ENCODE peak calls at places on chromosomes 16 and 17, in seven cellular contexts. J is right atrium auricular region, V is fibroblast of pulmonary artery, O is choroid plexus epithelial cell, F is neural crest cell, I is epithelial cell of esophagus, K is fibroblast of mammary gland. W is an unnamed sample.

GRCh38 chr16:61831351-61831933 is 204.8 kb downstream of the CDH8 start:
- DNase-seq in F (no peak), J (no peak), O (no peak), K (no peak), I (no peak), V (peak), W (no peak)

GRCh38 chr16:69201787-69202186 is 14.8 kb downstream of the SNTB2 start:
- DNase-seq in F (no peak), J (no peak), V (no peak), I (peak), O (no peak), K (no peak), W (no peak)

GRCh38 chr16:1645914-1646525 is 32.1 kb upstream of the JPT2 start:
- DNase-seq in J (no peak), K (peak), F (no peak), I (peak), V (no peak), O (peak), W (peak)

GRCh38 chr16:80231888-80232287 is 308.9 kb upstream of the DYNLRB2 start:
- DNase-seq in J (no peak), I (peak), F (no peak), K (peak), V (peak), O (peak), W (no peak)

GRCh38 chr17:75625813-75626486 is 7.3 kb upstream of the SMIM5 start:
- DNase-seq in I (peak), O (peak), V (peak), J (no peak), F (peak), K (peak), W (peak)

GRCh38 chr17:74042744-74043486 is 160.6 kb upstream of the RPL38 start:
- DNase-seq in I (peak), K (peak), J (no peak), F (no peak), V (peak), O (peak), W (peak)

GRCh38 chr17:68011199-68011665 is 15.0 kb upstream of the C17orf58 start:
- DNase-seq in I (peak), O (no peak), F (peak), K (peak), J (no peak), V (peak), W (peak)

GRCh38 chr16:9901-10665 is 43.3 kb downstream of the POLR3K start:
- DNase-seq in I (no peak), J (no peak), O (no peak), V (peak), K (no peak), F (no peak), W (no peak)

GRCh38 chr16:23410176-23410575 is 42.8 kb downstream of the COG7 start:
- DNase-seq in K (no peak), I (no peak), O (peak), F (no peak), J (no peak), V (no peak), W (peak)

GRCh38 chr17:76540381-76541300 is 797 bp downstream of the PRCD start:
- DNase-seq in F (peak), V (peak), O (peak), I (peak), K (peak), J (peak), W (peak)

GRCh38 chr16:57469917-57470470 is 7.5 kb downstream of the POLR2C start:
- DNase-seq in V (no peak), O (no peak), K (no peak), I (no peak), F (no peak), J (no peak), W (no peak)

GRCh38 chr17:3558603-3559269 is 1.1 kb upstream of the TRPV3 start:
- DNase-seq in V (peak), F (no peak), K (peak), J (no peak), I (peak), O (peak), W (peak)

GRCh38 chr17:42311240-42312034 is 23.1 kb downstream of the STAT5A start:
- DNase-seq in O (peak), J (peak), V (peak), I (peak), F (no peak), K (peak), W (no peak)

GRCh38 chr16:14168146-14168545 is 97.0 kb downstream of the MRTFB start:
- DNase-seq in V (peak), J (no peak), I (no peak), O (peak), F (no peak), K (no peak), W (no peak)

GRCh38 chr16:27097671-27098275 is 31.0 kb downstream of the C16orf82 start:
- DNase-seq in O (peak), I (no peak), J (peak), V (peak), K (peak), F (no peak), W (no peak)

GRCh38 chr16:30561212-30561816 is 3.1 kb upstream of the ZNF764 start:
- DNase-seq in J (no peak), O (no peak), F (no peak), V (no peak), K (peak), I (no peak), W (peak)

GRCh38 chr17:8226536-8227237 is 16.3 kb upstream of the AURKB start:
- DNase-seq in K (peak), O (peak), J (peak), I (peak), V (peak), F (peak), W (peak)

GRCh38 chr16:51577621-51578303 is 426.7 kb upstream of the SALL1 start:
- DNase-seq in K (peak), F (no peak), I (peak), V (no peak), O (peak), J (no peak), W (no peak)

GRCh38 chr16:87344931-87345631 is 27.9 kb upstream of the C16orf95 start:
- DNase-seq in V (no peak), J (peak), F (no peak), I (no peak), K (no peak), O (peak), W (no peak)

GRCh38 chr16:69112285-69113129 is 7.1 kb downstream of the HAS3 start:
- DNase-seq in F (peak), O (peak), J (no peak), K (peak), V (peak), I (peak), W (peak)

GRCh38 chr17:73695035-73695738 is 50.9 kb upstream of the SDK2 start:
- DNase-seq in F (no peak), K (no peak), I (no peak), V (no peak), J (no peak), O (no peak), W (peak)

GRCh38 chr17:78132086-78132676 is 1.6 kb downstream of the TMC8 start:
- DNase-seq in J (no peak), O (no peak), V (no peak), I (peak), K (no peak), F (no peak), W (peak)
- TF ChIP-seq CTCF in J (no peak), O (no peak), V (no peak), I (no peak), K (no peak), F (no peak), W (peak)

DNA sequence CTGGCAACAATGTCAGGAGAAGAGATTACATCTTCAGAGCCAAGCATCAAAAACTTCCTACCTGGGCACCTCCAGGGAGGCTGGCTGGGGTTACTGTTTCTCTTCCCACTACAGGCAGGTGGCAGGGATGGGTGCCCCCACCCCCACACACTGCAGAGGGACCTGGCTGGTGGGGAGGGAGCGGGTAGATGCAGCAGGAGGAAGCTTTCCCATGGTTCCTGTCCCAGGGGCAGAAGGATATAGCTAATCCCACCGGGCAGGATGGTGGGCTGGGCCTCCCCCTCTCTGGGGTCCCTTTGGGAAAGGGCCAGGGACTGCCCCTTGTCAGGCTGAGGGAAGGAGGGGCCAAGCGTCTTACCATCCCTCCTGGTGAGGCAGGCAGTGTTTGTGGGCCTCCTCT is 16.7 kb upstream of the MTMR4 start:
- DNase-seq in V (no peak), O (no peak), K (no peak), I (no peak), F (no peak), J (no peak), W (peak)
- TF ChIP-seq CTCF in V (no peak), O (no peak), K (no peak), I (no peak), F (no peak), J (no peak), W (no peak)

DNA sequence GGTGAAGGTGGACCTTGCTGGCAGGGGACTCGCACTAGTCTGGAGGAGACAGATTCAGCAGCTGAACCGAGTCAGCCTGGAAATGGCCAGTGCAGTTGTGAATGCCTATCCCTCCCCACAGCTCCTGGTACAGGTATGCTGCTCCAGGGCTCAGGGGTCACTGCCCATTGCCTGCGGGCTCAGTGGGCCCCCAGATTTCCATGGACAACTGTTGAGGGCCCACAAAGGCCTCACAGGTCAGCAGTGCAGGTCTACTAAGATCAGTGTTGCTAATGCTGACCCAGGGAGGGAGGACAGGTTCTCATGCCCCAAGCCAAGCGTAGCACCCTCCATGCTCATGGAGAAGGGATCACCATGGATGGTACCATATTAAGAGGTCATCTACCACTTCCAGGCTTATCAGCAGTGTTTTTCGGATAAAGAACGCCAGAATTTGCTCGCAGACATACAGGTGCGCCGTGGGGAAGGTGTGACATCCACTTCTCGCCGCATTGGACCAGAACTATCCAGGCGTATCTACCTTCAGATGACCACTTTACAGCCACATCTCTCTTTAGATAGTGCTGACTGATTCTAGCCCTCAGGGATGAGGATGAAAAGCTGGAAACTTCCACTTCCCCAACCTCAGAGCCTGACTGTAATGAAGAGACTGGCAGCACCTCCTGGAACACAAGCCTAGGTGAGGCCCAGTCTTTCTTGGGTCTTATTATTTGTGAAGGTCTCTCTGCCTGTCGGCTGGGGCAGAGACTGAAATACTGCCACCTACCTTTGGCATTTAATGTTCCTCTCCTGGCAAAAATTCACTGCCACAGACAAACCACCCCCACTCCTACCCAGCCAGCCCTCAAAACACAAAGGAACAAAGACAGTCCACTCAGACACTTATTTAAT is 7.6 kb downstream of the EME1 start:
- DNase-seq in F (no peak), K (no peak), O (no peak), I (no peak), V (no peak), J (no peak), W (no peak)
- TF ChIP-seq CTCF in F (no peak), K (peak), O (peak), I (peak), V (peak), J (no peak), W (peak)

GRCh38 chr17:40560592-40561293 is 4.5 kb downstream of the CCR7 start:
- DNase-seq in K (peak), I (peak), V (peak), F (no peak), J (no peak), O (peak), W (no peak)

GRCh38 chr17:40558300-40558584 is 7.0 kb downstream of the CCR7 start:
- DNase-seq in I (no peak), F (no peak), K (no peak), J (no peak), V (no peak), O (no peak), W (peak)

GRCh38 chr17:40558651-40559015 is 6.6 kb downstream of the CCR7 start:
- DNase-seq in K (no peak), O (no peak), I (no peak), F (no peak), V (no peak), J (no peak), W (peak)

GRCh38 chr17:40559954-40560591 is 5.2 kb downstream of the CCR7 start:
- DNase-seq in I (peak), V (peak), K (peak), F (peak), O (peak), J (peak), W (peak)

GRCh38 chr17:40559016-40559853 is 6.0 kb downstream of the CCR7 start:
- DNase-seq in V (peak), I (no peak), F (no peak), J (no peak), O (no peak), K (peak), W (peak)
- TF ChIP-seq CTCF in V (no peak), I (no peak), F (no peak), J (no peak), O (no peak), K (no peak), W (no peak)

GRCh38 chr17:17004251-17004996 is 32.5 kb upstream of the TNFRSF13B start:
- DNase-seq in K (no peak), J (no peak), O (no peak), I (no peak), V (no peak), F (no peak), W (peak)
- TF ChIP-seq CTCF in K (no peak), J (no peak), O (no peak), I (no peak), V (no peak), F (no peak), W (no peak)

GRCh38 chr17:32909787-32910369 is 18.1 kb upstream of the TMEM98 start:
- DNase-seq in F (peak), O (peak), I (peak), V (peak), K (peak), J (peak), W (peak)

GRCh38 chr17:32910769-32911168 is 17.2 kb upstream of the TMEM98 start:
- DNase-seq in I (no peak), K (no peak), J (no peak), F (no peak), V (no peak), O (no peak), W (no peak)

GRCh38 chr17:32913593-32913992 is 14.4 kb upstream of the TMEM98 start:
- DNase-seq in V (no peak), K (no peak), O (no peak), F (no peak), J (no peak), I (no peak), W (no peak)

GRCh38 chr17:32914181-32914580 is 13.8 kb upstream of the TMEM98 start:
- DNase-seq in O (no peak), V (no peak), J (no peak), I (no peak), F (no peak), K (no peak), W (no peak)

DNA sequence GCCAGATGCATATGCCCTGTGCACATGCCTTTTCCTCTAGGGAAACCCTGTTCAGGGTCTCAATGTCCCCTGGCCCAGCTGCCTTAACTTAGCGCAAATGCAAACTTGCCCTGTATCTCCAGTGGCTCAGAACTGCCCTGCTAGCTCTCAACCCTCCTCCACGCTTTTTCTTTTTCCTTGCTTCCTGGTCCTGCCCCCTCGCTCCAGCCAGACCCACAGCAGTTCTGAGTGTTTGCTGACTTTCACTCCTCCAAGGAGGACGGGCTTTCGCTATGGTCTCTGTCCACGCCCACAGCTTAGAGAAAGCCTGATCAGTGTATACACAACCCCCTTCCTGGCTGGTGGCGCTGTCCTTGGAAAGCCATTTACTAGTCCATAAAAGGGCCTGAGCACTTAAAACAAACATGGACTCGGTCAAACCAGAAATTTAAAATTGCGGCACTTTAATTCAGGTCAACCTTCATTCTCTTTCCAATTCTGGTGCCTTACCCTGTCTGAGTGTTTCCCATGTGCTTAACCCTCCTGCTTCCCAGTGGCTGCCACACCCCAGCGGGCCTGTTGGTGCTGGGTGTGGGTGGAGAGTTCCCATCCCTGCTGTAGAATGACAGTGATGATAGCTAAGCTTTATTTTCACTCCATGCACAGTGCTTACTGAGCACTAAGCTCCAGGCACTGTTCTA is 15.6 kb upstream of the TMEM98 start:
- DNase-seq in V (peak), K (peak), I (peak), J (peak), O (peak), F (no peak), W (peak)
- TF ChIP-seq CTCF in V (no peak), K (peak), I (no peak), J (no peak), O (peak), F (no peak), W (peak)

DNA sequence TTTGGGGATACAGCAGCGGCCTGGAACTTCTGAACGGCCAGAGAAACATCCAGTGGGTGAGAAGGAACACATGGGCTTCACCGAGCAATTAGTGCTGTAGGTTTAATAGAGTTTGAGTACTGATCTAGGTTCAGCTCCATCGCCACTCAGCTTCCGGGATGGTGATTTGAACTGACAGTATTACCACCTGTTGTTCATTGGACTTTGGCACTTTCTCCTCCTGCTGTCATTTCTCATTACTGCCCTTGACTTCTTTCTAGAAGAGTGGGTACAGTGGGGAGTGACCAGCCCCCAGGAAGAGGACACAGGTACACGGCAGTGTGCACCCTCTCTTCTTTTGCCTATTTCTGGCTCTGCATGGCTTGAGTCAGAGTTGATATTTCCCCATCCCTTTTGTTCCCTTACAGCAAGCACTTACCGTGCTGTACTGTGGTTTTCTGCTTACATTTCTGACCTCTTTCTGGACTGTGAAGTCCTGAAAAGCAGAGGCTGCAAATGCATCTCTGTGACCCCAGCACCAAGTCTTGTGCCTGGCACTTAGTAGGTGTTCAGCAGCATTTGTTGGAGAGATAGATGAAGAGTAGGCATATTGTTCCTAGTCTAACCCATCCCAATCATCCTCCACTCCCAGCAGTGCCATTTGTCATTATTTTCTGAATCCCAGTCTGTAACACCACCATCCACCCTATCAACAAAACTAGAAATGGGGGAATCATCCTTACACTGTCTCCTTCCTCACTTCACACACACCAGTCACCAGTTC is 96.1 kb upstream of the TBX2 start:
- DNase-seq in F (no peak), J (no peak), I (no peak), O (peak), K (peak), V (no peak), W (peak)
- TF ChIP-seq CTCF in F (no peak), J (no peak), I (no peak), O (no peak), K (no peak), V (no peak), W (no peak)

GRCh38 chr17:1108560-1108809 is 71.3 kb downstream of the ABR start:
- DNase-seq in F (no peak), O (no peak), J (no peak), I (no peak), K (no peak), V (no peak), W (no peak)

GRCh38 chr17:1107777-1108559 is 71.8 kb downstream of the ABR start:
- DNase-seq in J (no peak), O (no peak), I (peak), K (no peak), V (no peak), F (no peak), W (peak)

GRCh38 chr17:1110524-1110843 is 69.3 kb downstream of the ABR start:
- DNase-seq in O (no peak), K (no peak), I (no peak), V (no peak), J (no peak), F (no peak), W (no peak)

GRCh38 chr17:1109606-1110523 is 69.9 kb downstream of the ABR start:
- DNase-seq in J (no peak), F (peak), V (no peak), O (peak), K (no peak), I (no peak), W (peak)

GRCh38 chr17:1108810-1109605 is 70.8 kb downstream of the ABR start:
- DNase-seq in I (peak), J (no peak), O (peak), K (peak), F (no peak), V (peak), W (peak)
- TF ChIP-seq CTCF in I (no peak), J (no peak), O (no peak), K (no peak), F (no peak), V (no peak), W (no peak)

GRCh38 chr17:5111402-5112204 is at the start of gene ZNF232:
- DNase-seq in V (peak), I (peak), J (peak), F (peak), K (peak), O (peak), W (peak)
- TF ChIP-seq CTCF in V (no peak), I (no peak), J (no peak), F (no peak), K (no peak), O (no peak), W (no peak)

GRCh38 chr16:16045879-16046278 is 96.5 kb downstream of the ABCC1 start:
- DNase-seq in V (no peak), I (no peak), O (no peak), F (no peak), J (no peak), K (no peak), W (peak)
- TF ChIP-seq CTCF in V (peak), I (no peak), O (peak), F (peak), J (no peak), K (peak), W (peak)